ENCODE peak calls at places on chromosomes 7 and 10, in four cellular contexts. One of them, this sample, is unnamed.
A peak's percentile ranks its signal among the peaks of the same experiment; 100 is the strongest.

GRCh38 chr7:94701555-94701973 is 45.6 kb upstream of the SGCE start:
- DNase-seq in KG1: no peak
- DNase-seq in activated T-cell treated with anti-CD3 and anti-CD28 coated beads, Interleukin-2, amount 50 U/mL, for 72 hours: no peak
- DNase-seq in lower lobe of right lung: no peak
- DNase-seq in this sample: no peak

GRCh38 chr7:138006106-138006505 is 4.2 kb upstream of the CREB3L2 start:
- DNase-seq in activated T-cell treated with anti-CD3 and anti-CD28 coated beads, Interleukin-2, amount 50 U/mL, for 72 hours: no peak
- DNase-seq in lower lobe of right lung: no peak
- DNase-seq in KG1: no peak
- DNase-seq in this sample: no peak

GRCh38 chr10:70711911-70712310 is 39.6 kb downstream of the ADAMTS14 start:
- DNase-seq in lower lobe of right lung: no peak
- DNase-seq in activated T-cell treated with anti-CD3 and anti-CD28 coated beads, Interleukin-2, amount 50 U/mL, for 72 hours: no peak
- DNase-seq in KG1: no peak
- DNase-seq in this sample: no peak

GRCh38 chr10:80156216-80156615 is 23.7 kb downstream of the PLAC9 start:
- DNase-seq in activated T-cell treated with anti-CD3 and anti-CD28 coated beads, Interleukin-2, amount 50 U/mL, for 72 hours: no peak
- DNase-seq in KG1: no peak
- DNase-seq in lower lobe of right lung: no peak
- DNase-seq in this sample: no peak

GRCh38 chr10:113620486-113620885 is 43.4 kb downstream of the NRAP start:
- DNase-seq in KG1: no peak
- DNase-seq in activated T-cell treated with anti-CD3 and anti-CD28 coated beads, Interleukin-2, amount 50 U/mL, for 72 hours: no peak
- DNase-seq in lower lobe of right lung: no peak
- DNase-seq in this sample: no peak

GRCh38 chr10:95374597-95375209 is 83.9 kb upstream of the PDLIM1 start:
- DNase-seq in activated T-cell treated with anti-CD3 and anti-CD28 coated beads, Interleukin-2, amount 50 U/mL, for 72 hours: peak; percentile 79
- DNase-seq in lower lobe of right lung: peak; percentile 72
- DNase-seq in KG1: peak; percentile 49
- DNase-seq in this sample: peak; percentile 80

GRCh38 chr7:22667562-22668239 is 59.3 kb upstream of the IL6 start:
- DNase-seq in KG1: no peak
- DNase-seq in activated T-cell treated with anti-CD3 and anti-CD28 coated beads, Interleukin-2, amount 50 U/mL, for 72 hours: no peak
- DNase-seq in lower lobe of right lung: no peak
- DNase-seq in this sample: no peak

GRCh38 chr10:78513986-78514385 is 480.3 kb downstream of the RPS24 start:
- DNase-seq in lower lobe of right lung: no peak
- DNase-seq in KG1: no peak
- DNase-seq in activated T-cell treated with anti-CD3 and anti-CD28 coated beads, Interleukin-2, amount 50 U/mL, for 72 hours: no peak
- DNase-seq in this sample: no peak

GRCh38 chr10:48285710-48286109 is 11.2 kb upstream of the FRMPD2 start:
- DNase-seq in KG1: no peak
- DNase-seq in lower lobe of right lung: no peak
- DNase-seq in activated T-cell treated with anti-CD3 and anti-CD28 coated beads, Interleukin-2, amount 50 U/mL, for 72 hours: no peak
- DNase-seq in this sample: no peak

GRCh38 chr10:2575460-2575859 is 491.9 kb upstream of the PFKP start:
- DNase-seq in KG1: no peak
- DNase-seq in activated T-cell treated with anti-CD3 and anti-CD28 coated beads, Interleukin-2, amount 50 U/mL, for 72 hours: no peak
- DNase-seq in lower lobe of right lung: no peak
- DNase-seq in this sample: no peak

GRCh38 chr7:130297628-130298027 is 4.7 kb downstream of the CPA4 start:
- DNase-seq in KG1: no peak
- DNase-seq in activated T-cell treated with anti-CD3 and anti-CD28 coated beads, Interleukin-2, amount 50 U/mL, for 72 hours: no peak
- DNase-seq in lower lobe of right lung: no peak
- DNase-seq in this sample: no peak

GRCh38 chr10:37701781-37702493 is 155.5 kb downstream of the ZNF248 start:
- DNase-seq in activated T-cell treated with anti-CD3 and anti-CD28 coated beads, Interleukin-2, amount 50 U/mL, for 72 hours: no peak
- DNase-seq in lower lobe of right lung: no peak
- DNase-seq in KG1: no peak
- DNase-seq in this sample: no peak

GRCh38 chr10:61970182-61971015 is 68.9 kb downstream of the ARID5B start:
- DNase-seq in activated T-cell treated with anti-CD3 and anti-CD28 coated beads, Interleukin-2, amount 50 U/mL, for 72 hours: no peak
- DNase-seq in KG1: no peak
- DNase-seq in lower lobe of right lung: no peak
- DNase-seq in this sample: no peak

GRCh38 chr7:82542665-82543064 is 99.1 kb upstream of the CACNA2D1 start:
- DNase-seq in lower lobe of right lung: no peak
- DNase-seq in activated T-cell treated with anti-CD3 and anti-CD28 coated beads, Interleukin-2, amount 50 U/mL, for 72 hours: no peak
- DNase-seq in KG1: no peak
- DNase-seq in this sample: no peak

GRCh38 chr7:151008511-151009323 is 15.6 kb downstream of the ATG9B start:
- DNase-seq in activated T-cell treated with anti-CD3 and anti-CD28 coated beads, Interleukin-2, amount 50 U/mL, for 72 hours: peak; percentile 88
- DNase-seq in lower lobe of right lung: peak; percentile 73
- DNase-seq in KG1: no peak
- DNase-seq in this sample: peak; percentile 36

GRCh38 chr7:4774804-4775280 is 581 bp upstream of the AP5Z1 start:
- DNase-seq in KG1: no peak
- DNase-seq in activated T-cell treated with anti-CD3 and anti-CD28 coated beads, Interleukin-2, amount 50 U/mL, for 72 hours: peak; percentile 47
- DNase-seq in lower lobe of right lung: no peak
- DNase-seq in this sample: peak; percentile 67

GRCh38 chr10:48194830-48195229 is 79.7 kb downstream of the FRMPD2 start:
- DNase-seq in lower lobe of right lung: no peak
- DNase-seq in KG1: no peak
- DNase-seq in activated T-cell treated with anti-CD3 and anti-CD28 coated beads, Interleukin-2, amount 50 U/mL, for 72 hours: no peak
- DNase-seq in this sample: no peak

GRCh38 chr7:101688183-101688831 is 59.2 kb upstream of the MYL10 start:
- DNase-seq in KG1: no peak
- DNase-seq in activated T-cell treated with anti-CD3 and anti-CD28 coated beads, Interleukin-2, amount 50 U/mL, for 72 hours: peak; percentile 87
- DNase-seq in lower lobe of right lung: peak; percentile 89
- DNase-seq in this sample: peak; percentile 57

GRCh38 chr7:145845345-145845744 is 271.3 kb upstream of the CNTNAP2 start:
- DNase-seq in activated T-cell treated with anti-CD3 and anti-CD28 coated beads, Interleukin-2, amount 50 U/mL, for 72 hours: no peak
- DNase-seq in lower lobe of right lung: no peak
- DNase-seq in KG1: no peak
- DNase-seq in this sample: no peak

GRCh38 chr7:120825576-120825975 is 32.4 kb downstream of the TSPAN12 start:
- DNase-seq in activated T-cell treated with anti-CD3 and anti-CD28 coated beads, Interleukin-2, amount 50 U/mL, for 72 hours: no peak
- DNase-seq in lower lobe of right lung: no peak
- DNase-seq in KG1: no peak
- DNase-seq in this sample: no peak

GRCh38 chr10:75332081-75332480 is 69.5 kb downstream of the ZNF503 start:
- DNase-seq in lower lobe of right lung: no peak
- DNase-seq in activated T-cell treated with anti-CD3 and anti-CD28 coated beads, Interleukin-2, amount 50 U/mL, for 72 hours: no peak
- DNase-seq in KG1: no peak
- DNase-seq in this sample: no peak

GRCh38 chr10:28833313-28833712 is 156.0 kb downstream of the BAMBI start:
- DNase-seq in KG1: no peak
- DNase-seq in lower lobe of right lung: no peak
- DNase-seq in activated T-cell treated with anti-CD3 and anti-CD28 coated beads, Interleukin-2, amount 50 U/mL, for 72 hours: no peak
- DNase-seq in this sample: no peak

GRCh38 chr10:77641788-77642397 is 4.3 kb upstream of the KCNMA1 start:
- DNase-seq in KG1: peak; percentile 40
- DNase-seq in activated T-cell treated with anti-CD3 and anti-CD28 coated beads, Interleukin-2, amount 50 U/mL, for 72 hours: peak; percentile 46
- DNase-seq in lower lobe of right lung: no peak
- DNase-seq in this sample: peak; percentile 27

GRCh38 chr10:49627644-49628247 is 13.9 kb downstream of the CHAT start:
- DNase-seq in lower lobe of right lung: no peak
- DNase-seq in activated T-cell treated with anti-CD3 and anti-CD28 coated beads, Interleukin-2, amount 50 U/mL, for 72 hours: no peak
- DNase-seq in KG1: no peak
- DNase-seq in this sample: no peak